ENCODE peak calls at places on chromosomes 1 and 21, in ten cellular contexts. T is K562, Q is GM12878, Y is transverse colon, N is H1, U is suprapubic skin, L is HepG2, Z is stomach, G is upper lobe of left lung, B is SK-N-SH. I is an unnamed sample.

GRCh38 chr1:106224426-106224825 is 832.0 kb upstream of the PRMT6 start:
- DNase-seq in T (no peak), Q (no peak), Y (no peak), N (no peak), U (no peak), L (no peak), Z (no peak), G (no peak), B (no peak), I (no peak)

GRCh38 chr21:41612674-41613250 is 104.8 kb upstream of the TMPRSS2 start:
- DNase-seq in T (peak; percentile 76), Q (no peak), Y (peak; percentile 57), N (no peak), U (peak; percentile 93), L (peak; percentile 15), Z (peak; percentile 65), G (peak; percentile 56), B (peak; percentile 79), I (peak; percentile 91)

GRCh38 chr1:77282187-77282865 is 507 bp downstream of the AK5 start:
- DNase-seq in T (no peak), Q (no peak), Y (no peak), N (no peak), U (no peak), L (no peak), Z (no peak), G (no peak), B (no peak), I (no peak)

GRCh38 chr1:31371560-31371959 is 1.3 kb downstream of the FABP3 start:
- DNase-seq in T (no peak), Q (no peak), Y (no peak), N (no peak), U (no peak), L (peak; percentile 20), Z (no peak), G (no peak), B (no peak), I (no peak)

GRCh38 chr1:59317780-59318179 is 20.9 kb downstream of the FGGY start:
- DNase-seq in T (no peak), Q (no peak), Y (no peak), N (no peak), U (no peak), L (no peak), Z (no peak), G (no peak), B (no peak), I (no peak)

GRCh38 chr1:169508432-169509338 is 22.9 kb upstream of the SLC19A2 start:
- DNase-seq in T (peak; percentile 31), Q (no peak), Y (no peak), N (no peak), U (no peak), L (peak; percentile 39), Z (no peak), G (no peak), B (no peak), I (no peak)

GRCh38 chr1:172990598-172991215 is 60.0 kb downstream of the TNFSF18 start:
- DNase-seq in T (no peak), Q (no peak), Y (no peak), N (no peak), U (no peak), L (no peak), Z (no peak), G (no peak), B (no peak), I (no peak)

GRCh38 chr1:203281033-203281432 is 24.3 kb upstream of the BTG2 start:
- DNase-seq in T (no peak), Q (no peak), Y (no peak), N (no peak), U (no peak), L (no peak), Z (no peak), G (no peak), B (no peak), I (peak; percentile 65)

GRCh38 chr21:33976082-33976979 is 60.7 kb upstream of the ATP5PO start:
- DNase-seq in T (peak; percentile 87), Q (peak; percentile 90), Y (peak; percentile 20), N (no peak), U (no peak), L (peak; percentile 65), Z (no peak), G (peak; percentile 39), B (no peak), I (peak; percentile 72)

GRCh38 chr21:15688016-15688415 is 41.8 kb upstream of the USP25 start:
- DNase-seq in T (no peak), Q (no peak), Y (no peak), N (no peak), U (no peak), L (no peak), Z (no peak), G (no peak), B (no peak), I (no peak)

GRCh38 chr1:59237905-59238304 is 59.0 kb upstream of the FGGY start:
- DNase-seq in T (no peak), Q (no peak), Y (no peak), N (no peak), U (no peak), L (no peak), Z (no peak), G (no peak), B (no peak), I (no peak)

GRCh38 chr1:27527857-27528700 is 38.1 kb upstream of the WASF2 start:
- DNase-seq in T (peak; percentile 55), Q (no peak), Y (peak; percentile 83), N (no peak), U (no peak), L (no peak), Z (peak; percentile 67), G (peak; percentile 80), B (peak; percentile 79), I (no peak)

GRCh38 chr1:110872745-110873435 is at the start of gene CD53:
- DNase-seq in T (peak; percentile 20), Q (peak; percentile 78), Y (peak; percentile 37), N (no peak), U (no peak), L (no peak), Z (no peak), G (peak; percentile 57), B (no peak), I (no peak)
- H3K4me1 ChIP-seq in T (peaks cover 55% of the 10 kb centered on the region), Q (peaks cover 6% of the 10 kb centered on the region), Y (no peaks in the 10 kb centered on the region), N (no peaks in the 10 kb centered on the region), U (no peaks in the 10 kb centered on the region), L (no peaks in the 10 kb centered on the region), Z (peaks cover 5% of the 10 kb centered on the region), G (no peaks in the 10 kb centered on the region), B (no peaks in the 10 kb centered on the region), I (no peaks in the 10 kb centered on the region)

GRCh38 chr1:225899044-225899925 is 10.3 kb upstream of the LEFTY1 start:
- DNase-seq in T (peak; percentile 73), Q (no peak), Y (no peak), N (peak; percentile 94), U (no peak), L (no peak), Z (no peak), G (no peak), B (no peak), I (no peak)
- TF ChIP-seq EP300 in T (peak; percentile 33), Q (no peak), Y (no peak), N (no peak), U (no peak), L (no peak), Z (no peak), G (no peak), B (no peak), I (no peak)

GRCh38 chr1:23636009-23636408 is 55.6 kb upstream of the RPL11 start:
- DNase-seq in T (no peak), Q (no peak), Y (no peak), N (no peak), U (no peak), L (no peak), Z (no peak), G (no peak), B (no peak), I (no peak)

GRCh38 chr1:23638188-23638619 is 53.4 kb upstream of the RPL11 start:
- DNase-seq in T (peak; percentile 60), Q (no peak), Y (no peak), N (no peak), U (no peak), L (no peak), Z (no peak), G (no peak), B (no peak), I (no peak)

GRCh38 chr1:23634840-23635642 is 56.6 kb upstream of the RPL11 start:
- DNase-seq in T (peak; percentile 85), Q (peak; percentile 66), Y (peak; percentile 69), N (no peak), U (no peak), L (peak; percentile 53), Z (peak; percentile 62), G (peak; percentile 55), B (peak; percentile 84), I (peak; percentile 77)

GRCh38 chr1:23639460-23639859 is 52.1 kb upstream of the RPL11 start:
- DNase-seq in T (no peak), Q (no peak), Y (no peak), N (no peak), U (no peak), L (no peak), Z (no peak), G (no peak), B (no peak), I (no peak)

GRCh38 chr1:23638786-23639241 is 52.8 kb upstream of the RPL11 start:
- DNase-seq in T (no peak), Q (no peak), Y (no peak), N (no peak), U (no peak), L (no peak), Z (no peak), G (no peak), B (peak; percentile 48), I (no peak)
- TF ChIP-seq POLR2AphosphoS5 in T (no peak), Q (no peak), Y (no peak), N (no peak), U (no peak), L (no peak), Z (no peak), G (no peak), B (no peak), I (no peak)

DNA sequence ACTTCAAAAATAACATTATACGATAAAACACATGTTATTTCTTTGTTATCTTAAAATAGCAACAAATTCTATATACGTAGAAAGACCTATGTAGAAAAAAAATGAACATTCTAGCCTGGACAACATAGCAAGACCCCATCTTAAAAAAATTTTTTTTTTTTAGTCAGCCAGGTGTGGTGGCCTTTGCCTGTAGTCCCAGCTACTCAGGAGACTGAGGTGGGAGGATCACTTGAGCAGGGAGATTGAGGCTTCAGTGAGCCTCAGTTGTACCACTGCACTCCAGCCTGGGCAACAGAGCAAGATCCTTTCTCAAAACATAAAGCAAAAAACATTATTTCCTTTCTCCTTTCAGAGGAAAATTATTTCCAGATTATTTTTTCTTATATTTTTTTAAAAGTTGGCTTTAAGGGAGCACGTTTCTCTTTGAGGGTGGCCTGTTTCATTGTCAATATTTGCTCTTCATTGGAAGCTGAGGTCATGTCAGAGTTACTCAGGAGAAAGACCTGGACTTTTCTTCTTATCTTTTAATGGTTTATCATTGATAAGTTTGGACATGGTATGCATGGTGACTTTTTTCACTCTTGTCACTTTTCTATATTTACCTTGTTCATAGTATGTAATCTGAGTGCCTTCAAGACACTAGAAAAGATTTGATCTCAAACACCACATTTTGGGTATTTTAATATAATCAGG is 32.0 kb downstream of the NFIA start:
- DNase-seq in T (peak; percentile 20), Q (no peak), Y (no peak), N (no peak), U (no peak), L (peak; percentile 70), Z (no peak), G (no peak), B (no peak), I (no peak)
- H3K4me1 ChIP-seq in T (peaks cover 22% of the 10 kb centered on the region), Q (no peaks in the 10 kb centered on the region), Y (peaks cover 15% of the 10 kb centered on the region), N (no peaks in the 10 kb centered on the region), U (peaks cover 31% of the 10 kb centered on the region), L (peaks cover 88% of the 10 kb centered on the region), Z (peaks cover 55% of the 10 kb centered on the region), G (peaks cover 19% of the 10 kb centered on the region), B (peaks cover 5% of the 10 kb centered on the region), I (no peaks in the 10 kb centered on the region)

I was measured in sigmoid colon.